ENCODE peak calls at places on chromosomes 1 and 21, in six cellular contexts. One of them, this sample, is unnamed.

GRCh38 chr1:108852541-108852940 is 4.4 kb downstream of the AKNAD1 start:
- DNase-seq in colonic mucosa: no peak
- DNase-seq in thoracic aorta: no peak
- DNase-seq in GM10248: no peak
- DNase-seq in PC-3: no peak
- DNase-seq in transverse colon: no peak
- DNase-seq in this sample: no peak

GRCh38 chr21:32366191-32366590 is 26.6 kb downstream of the URB1 start:
- DNase-seq in GM10248: no peak
- DNase-seq in thoracic aorta: no peak
- DNase-seq in colonic mucosa: no peak
- DNase-seq in PC-3: no peak
- DNase-seq in transverse colon: no peak
- DNase-seq in this sample: no peak

GRCh38 chr1:216183427-216183826 is 239.8 kb downstream of the USH2A start:
- DNase-seq in colonic mucosa: no peak
- DNase-seq in thoracic aorta: no peak
- DNase-seq in PC-3: no peak
- DNase-seq in GM10248: no peak
- DNase-seq in transverse colon: no peak
- DNase-seq in this sample: no peak

GRCh38 chr1:185646202-185646683 is 87.9 kb upstream of the HMCN1 start:
- DNase-seq in colonic mucosa: peak
- DNase-seq in PC-3: peak
- DNase-seq in thoracic aorta: no peak
- DNase-seq in GM10248: no peak
- DNase-seq in transverse colon: peak
- DNase-seq in this sample: no peak

GRCh38 chr1:94020764-94021579 is 100.0 kb downstream of the ABCA4 start:
- DNase-seq in thoracic aorta: no peak
- DNase-seq in PC-3: peak
- DNase-seq in transverse colon: no peak
- DNase-seq in GM10248: no peak
- DNase-seq in colonic mucosa: no peak
- DNase-seq in this sample: no peak

GRCh38 chr1:247326601-247327135 is 5.0 kb downstream of the ZNF496 start:
- DNase-seq in colonic mucosa: no peak
- DNase-seq in GM10248: no peak
- DNase-seq in PC-3: no peak
- DNase-seq in thoracic aorta: no peak
- DNase-seq in transverse colon: no peak
- DNase-seq in this sample: no peak

GRCh38 chr21:38505654-38506523 is 7.6 kb upstream of the ERG start:
- DNase-seq in PC-3: peak
- DNase-seq in colonic mucosa: peak
- DNase-seq in transverse colon: no peak
- DNase-seq in thoracic aorta: no peak
- DNase-seq in GM10248: peak
- DNase-seq in this sample: peak

GRCh38 chr1:226734611-226735153 is 4.4 kb downstream of the ITPKB start:
- DNase-seq in colonic mucosa: no peak
- DNase-seq in thoracic aorta: no peak
- DNase-seq in transverse colon: no peak
- DNase-seq in GM10248: no peak
- DNase-seq in PC-3: no peak
- DNase-seq in this sample: no peak

GRCh38 chr1:33297911-33298622 is 22.8 kb downstream of the A3GALT2 start:
- DNase-seq in colonic mucosa: no peak
- DNase-seq in transverse colon: no peak
- DNase-seq in PC-3: no peak
- DNase-seq in thoracic aorta: no peak
- DNase-seq in GM10248: no peak
- DNase-seq in this sample: no peak

GRCh38 chr1:201946224-201946908 is at the start of gene LMOD1:
- DNase-seq in transverse colon: peak
- DNase-seq in colonic mucosa: peak
- DNase-seq in GM10248: no peak
- DNase-seq in thoracic aorta: peak
- DNase-seq in PC-3: peak
- DNase-seq in this sample: no peak

GRCh38 chr21:42453301-42454220 is 42.5 kb downstream of the RSPH1 start:
- DNase-seq in thoracic aorta: no peak
- DNase-seq in GM10248: no peak
- DNase-seq in transverse colon: no peak
- DNase-seq in colonic mucosa: no peak
- DNase-seq in PC-3: no peak
- DNase-seq in this sample: no peak

GRCh38 chr1:8420318-8420717 is 102.4 kb downstream of the SLC45A1 start:
- DNase-seq in transverse colon: peak
- DNase-seq in GM10248: peak
- DNase-seq in colonic mucosa: peak
- DNase-seq in thoracic aorta: no peak
- DNase-seq in PC-3: no peak
- DNase-seq in this sample: peak

GRCh38 chr1:66752000-66752592 is at the start of gene DYNLT5:
- DNase-seq in GM10248: peak
- DNase-seq in thoracic aorta: peak
- DNase-seq in colonic mucosa: peak
- DNase-seq in PC-3: no peak
- DNase-seq in transverse colon: peak
- DNase-seq in this sample: peak

GRCh38 chr1:216051071-216051470 is 372.2 kb downstream of the USH2A start:
- DNase-seq in thoracic aorta: no peak
- DNase-seq in transverse colon: no peak
- DNase-seq in GM10248: no peak
- DNase-seq in PC-3: no peak
- DNase-seq in colonic mucosa: no peak
- DNase-seq in this sample: no peak

GRCh38 chr1:96887501-96887900 is 165.9 kb downstream of the PTBP2 start:
- DNase-seq in PC-3: no peak
- DNase-seq in GM10248: no peak
- DNase-seq in colonic mucosa: no peak
- DNase-seq in transverse colon: no peak
- DNase-seq in thoracic aorta: no peak
- DNase-seq in this sample: no peak

GRCh38 chr1:246725191-246725590 is 982 bp downstream of the SCCPDH start:
- DNase-seq in thoracic aorta: no peak
- DNase-seq in colonic mucosa: no peak
- DNase-seq in PC-3: peak
- DNase-seq in GM10248: no peak
- DNase-seq in transverse colon: no peak
- DNase-seq in this sample: peak

GRCh38 chr1:51964309-51964696 is 26.2 kb downstream of the RAB3B start:
- DNase-seq in thoracic aorta: no peak
- DNase-seq in colonic mucosa: no peak
- DNase-seq in GM10248: no peak
- DNase-seq in PC-3: no peak
- DNase-seq in transverse colon: no peak
- DNase-seq in this sample: no peak

GRCh38 chr1:10761503-10762152 is 34.8 kb downstream of the CASZ1 start:
- DNase-seq in thoracic aorta: no peak
- DNase-seq in PC-3: peak
- DNase-seq in transverse colon: peak
- DNase-seq in colonic mucosa: peak
- DNase-seq in GM10248: no peak
- DNase-seq in this sample: no peak

GRCh38 chr1:10764296-10764798 is 32.1 kb downstream of the CASZ1 start:
- DNase-seq in PC-3: no peak
- DNase-seq in colonic mucosa: no peak
- DNase-seq in transverse colon: no peak
- DNase-seq in thoracic aorta: no peak
- DNase-seq in GM10248: no peak
- DNase-seq in this sample: no peak

GRCh38 chr1:10760566-10761502 is 35.6 kb downstream of the CASZ1 start:
- DNase-seq in thoracic aorta: no peak
- DNase-seq in PC-3: no peak
- DNase-seq in transverse colon: no peak
- DNase-seq in GM10248: no peak
- DNase-seq in colonic mucosa: no peak
- DNase-seq in this sample: no peak

GRCh38 chr1:10762153-10762523 is 34.3 kb downstream of the CASZ1 start:
- DNase-seq in GM10248: no peak
- DNase-seq in PC-3: no peak
- DNase-seq in transverse colon: no peak
- DNase-seq in thoracic aorta: no peak
- DNase-seq in colonic mucosa: no peak
- DNase-seq in this sample: no peak

DNA sequence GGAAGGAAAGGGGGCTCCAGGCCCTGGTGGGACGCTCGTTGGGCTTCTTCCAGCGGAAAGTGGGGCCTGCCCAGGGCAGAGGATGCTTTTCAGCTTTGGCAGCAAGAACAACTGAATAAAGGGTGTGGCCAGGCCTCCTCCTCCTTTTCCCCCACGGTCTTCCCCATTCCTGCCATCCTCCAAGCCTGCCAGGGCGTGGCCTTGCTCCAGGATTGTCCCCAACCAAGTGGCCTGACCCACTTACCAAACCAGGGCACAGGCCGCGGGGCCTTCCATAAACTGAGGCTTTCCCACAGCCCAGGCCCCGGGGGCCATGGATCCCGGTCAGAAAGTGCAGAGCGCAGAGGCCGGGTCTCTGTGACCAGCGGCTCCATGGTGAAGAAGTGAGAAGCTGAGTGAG is 33.6 kb downstream of the CASZ1 start:
- DNase-seq in PC-3: no peak
- DNase-seq in transverse colon: peak
- DNase-seq in colonic mucosa: peak
- DNase-seq in GM10248: no peak
- DNase-seq in thoracic aorta: no peak
- DNase-seq in this sample: no peak
- TF ChIP-seq CTCF in PC-3: no peak
- TF ChIP-seq CTCF in transverse colon: no peak
- TF ChIP-seq CTCF in colonic mucosa: no peak
- TF ChIP-seq CTCF in GM10248: no peak
- TF ChIP-seq CTCF in thoracic aorta: no peak
- TF ChIP-seq CTCF in this sample: no peak

GRCh38 chr1:48450505-48450904 is 21.5 kb downstream of the SPATA6 start:
- DNase-seq in GM10248: no peak
- DNase-seq in PC-3: peak
- DNase-seq in transverse colon: no peak
- DNase-seq in colonic mucosa: no peak
- DNase-seq in thoracic aorta: no peak
- DNase-seq in this sample: no peak
- TF ChIP-seq CTCF in GM10248: no peak
- TF ChIP-seq CTCF in PC-3: peak
- TF ChIP-seq CTCF in transverse colon: peak
- TF ChIP-seq CTCF in colonic mucosa: peak
- TF ChIP-seq CTCF in thoracic aorta: no peak
- TF ChIP-seq CTCF in this sample: no peak

DNA sequence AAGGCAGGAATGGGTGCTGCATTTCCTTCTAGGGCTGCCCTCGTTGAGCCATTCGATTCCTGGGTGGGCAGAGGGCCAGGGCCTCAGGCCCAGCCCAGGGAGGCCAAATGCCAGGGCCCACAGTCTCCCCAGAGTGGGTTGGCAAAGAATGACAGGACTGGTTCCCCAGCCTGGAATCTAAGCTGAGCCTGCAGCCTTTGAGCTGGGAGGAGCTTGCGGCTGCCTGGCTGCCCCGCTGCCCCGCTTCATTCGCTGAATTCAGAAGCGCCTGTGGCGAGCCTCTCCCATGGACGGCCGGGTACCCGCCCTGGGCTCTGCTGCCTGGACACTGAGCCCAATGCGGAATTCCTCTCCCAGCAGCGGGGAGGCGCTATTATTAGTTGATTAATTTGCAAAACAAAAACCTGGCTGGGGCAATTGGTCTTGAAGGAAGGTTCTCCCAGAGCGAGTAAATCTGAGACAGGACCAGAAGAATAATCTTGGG is 32.3 kb upstream of the TARDBP start:
- DNase-seq in thoracic aorta: peak
- DNase-seq in colonic mucosa: peak
- DNase-seq in PC-3: peak
- DNase-seq in transverse colon: peak
- DNase-seq in GM10248: no peak
- DNase-seq in this sample: no peak
- TF ChIP-seq CTCF in thoracic aorta: peak
- TF ChIP-seq CTCF in colonic mucosa: peak
- TF ChIP-seq CTCF in PC-3: peak
- TF ChIP-seq CTCF in transverse colon: peak
- TF ChIP-seq CTCF in GM10248: peak
- TF ChIP-seq CTCF in this sample: no peak

GRCh38 chr21:45289655-45290515 is 2.2 kb upstream of the POFUT2 start:
- DNase-seq in colonic mucosa: no peak
- DNase-seq in transverse colon: no peak
- DNase-seq in PC-3: peak
- DNase-seq in thoracic aorta: no peak
- DNase-seq in GM10248: no peak
- DNase-seq in this sample: no peak
- TF ChIP-seq CTCF in colonic mucosa: no peak
- TF ChIP-seq CTCF in transverse colon: no peak
- TF ChIP-seq CTCF in PC-3: peak
- TF ChIP-seq CTCF in thoracic aorta: peak
- TF ChIP-seq CTCF in GM10248: no peak
- TF ChIP-seq CTCF in this sample: no peak

GRCh38 chr1:186987769-186988168 is 159.0 kb downstream of the PLA2G4A start:
- DNase-seq in colonic mucosa: no peak
- DNase-seq in GM10248: no peak
- DNase-seq in thoracic aorta: no peak
- DNase-seq in transverse colon: no peak
- DNase-seq in PC-3: no peak
- DNase-seq in this sample: no peak
- TF ChIP-seq CTCF in colonic mucosa: no peak
- TF ChIP-seq CTCF in GM10248: no peak
- TF ChIP-seq CTCF in thoracic aorta: no peak
- TF ChIP-seq CTCF in transverse colon: no peak
- TF ChIP-seq CTCF in PC-3: peak
- TF ChIP-seq CTCF in this sample: no peak